ENCODE peak calls at places on chromosomes 4 and X, in seven cellular contexts. I is cardiac muscle cell, F is endothelial cell, V is HFFc6, B is neural crest cell, Q is coronary artery, T is GM23338. M is an unnamed sample.

GRCh38 chr4:26826721-26827120 is 33.9 kb upstream of the STIM2 start:
- DNase-seq in B (no peak), Q (no peak), T (no peak), F (no peak), I (peak; percentile 68), V (no peak), M (no peak)

GRCh38 chrX:118652717-118653116 is 74.7 kb upstream of the IL13RA1 start:
- DNase-seq in Q (no peak), F (no peak), T (no peak), I (peak; percentile 29), V (peak; percentile 8), B (no peak), M (no peak)

GRCh38 chrX:151713859-151714258 is 2.0 kb upstream of the FATE1 start:
- DNase-seq in T (peak; percentile 62), B (peak; percentile 20), Q (no peak), I (peak; percentile 18), V (no peak), F (peak; percentile 54), M (no peak)

GRCh38 chr4:139824882-139825522 is 159.4 kb downstream of the MGST2 start:
- DNase-seq in I (no peak), T (peak; percentile 58), Q (no peak), B (no peak), F (peak; percentile 29), V (no peak), M (no peak)

GRCh38 chr4:27789768-27790167 is 929.1 kb downstream of the STIM2 start:
- DNase-seq in B (no peak), I (no peak), Q (no peak), T (no peak), F (no peak), V (peak; percentile 39), M (no peak)

GRCh38 chr4:38133711-38134480 is 173.7 kb downstream of the PTTG2 start:
- DNase-seq in I (no peak), F (no peak), Q (no peak), B (no peak), V (no peak), T (no peak), M (no peak)

GRCh38 chr4:1711906-1712215 is 258 bp downstream of the SLBP start:
- DNase-seq in B (no peak), Q (no peak), I (peak; percentile 46), F (no peak), T (no peak), V (no peak), M (no peak)

GRCh38 chr4:4460759-4461158 is 73.9 kb downstream of the NSG1 start:
- DNase-seq in B (no peak), F (no peak), I (no peak), T (no peak), V (no peak), Q (no peak), M (no peak)

GRCh38 chr4:147361726-147362125 is 119.2 kb upstream of the EDNRA start:
- DNase-seq in I (peak; percentile 94), Q (peak; percentile 77), V (peak; percentile 72), B (peak; percentile 3), T (no peak), F (no peak), M (no peak)

GRCh38 chrX:47030339-47030738 is 47.9 kb upstream of the RGN start:
- DNase-seq in B (peak; percentile 41), Q (no peak), V (peak; percentile 47), T (peak; percentile 80), I (peak; percentile 73), F (peak; percentile 18), M (no peak)

GRCh38 chrX:47026198-47026597 is 52.0 kb upstream of the RGN start:
- DNase-seq in Q (no peak), V (no peak), F (no peak), I (no peak), T (no peak), B (no peak), M (no peak)
- TF ChIP-seq CTCF in Q (no peak), V (no peak), F (no peak), I (no peak), T (no peak), B (no peak), M (no peak)

DNA sequence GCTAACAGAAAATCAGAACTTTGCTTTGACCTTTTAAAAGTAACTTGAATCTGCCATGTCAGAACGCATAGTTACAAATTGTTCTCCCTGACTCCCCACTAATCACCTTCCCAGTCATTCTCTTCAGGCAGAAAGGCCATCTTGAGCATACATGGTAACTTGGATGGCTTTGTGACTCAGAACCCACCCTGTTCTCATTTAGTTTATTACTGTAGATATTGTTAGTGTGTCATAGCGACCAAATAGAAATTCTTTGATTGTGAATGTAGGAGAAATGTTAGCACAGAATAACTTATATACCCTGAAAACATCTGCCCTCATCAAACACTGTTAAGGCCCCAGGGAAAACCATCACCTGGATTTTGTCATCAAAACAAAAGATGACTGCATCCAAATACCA is 382.0 kb downstream of the MAGEB5 start:
- DNase-seq in B (no peak), T (no peak), Q (no peak), V (no peak), I (no peak), F (no peak), M (no peak)
- TF ChIP-seq CTCF in B (no peak), T (no peak), Q (no peak), V (no peak), I (no peak), F (no peak), M (no peak)

DNA sequence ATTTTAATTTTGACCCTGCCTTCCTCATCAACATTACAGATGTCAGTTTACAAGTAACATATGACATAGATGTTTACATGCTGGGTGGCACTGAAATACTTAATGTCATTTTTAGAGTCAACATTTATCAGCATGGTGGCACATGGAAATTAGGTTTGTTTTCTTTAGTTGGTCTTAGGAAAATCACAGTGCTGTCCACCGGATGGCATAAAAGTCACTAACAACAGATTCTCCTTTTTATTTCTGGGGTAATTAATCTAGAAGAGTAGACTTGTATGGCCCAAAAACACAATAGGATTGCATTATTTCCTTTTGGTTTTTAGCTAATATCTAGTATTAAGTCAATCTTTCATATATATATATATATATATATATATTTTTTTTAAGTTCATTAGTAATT is 88.6 kb upstream of the HHIP start:
- DNase-seq in I (peak; percentile 35), Q (no peak), F (no peak), B (no peak), V (peak; percentile 21), T (no peak), M (no peak)
- TF ChIP-seq CTCF in I (no peak), Q (no peak), F (no peak), B (no peak), V (peak; percentile 58), T (no peak), M (peak; percentile 44)

GRCh38 chr4:136861081-136861480 is 671.2 kb downstream of the PCDH18 start:
- DNase-seq in V (no peak), B (no peak), I (no peak), T (peak; percentile 1), F (no peak), Q (no peak), M (no peak)

GRCh38 chr4:136865591-136865990 is 666.7 kb downstream of the PCDH18 start:
- DNase-seq in V (no peak), F (no peak), I (peak; percentile 11), Q (no peak), B (no peak), T (no peak), M (no peak)

GRCh38 chr4:136863756-136864155 is 668.5 kb downstream of the PCDH18 start:
- DNase-seq in T (peak; percentile 58), V (no peak), I (peak; percentile 25), B (no peak), Q (no peak), F (peak; percentile 10), M (no peak)

GRCh38 chr4:136867465-136867864 is 664.8 kb downstream of the PCDH18 start:
- DNase-seq in F (no peak), T (peak; percentile 41), V (no peak), B (no peak), Q (no peak), I (no peak), M (no peak)

GRCh38 chr4:136864580-136865185 is 667.6 kb downstream of the PCDH18 start:
- DNase-seq in V (peak; percentile 69), Q (no peak), F (peak; percentile 56), B (peak; percentile 51), I (peak; percentile 90), T (peak; percentile 89), M (no peak)
- TF ChIP-seq CTCF in V (peak; percentile 87), Q (peak; percentile 40), F (peak; percentile 71), B (peak; percentile 94), I (peak; percentile 78), T (peak; percentile 85), M (peak; percentile 86)

M was measured in osteocyte.